ENCODE peak calls at places on chromosome 1, in eight cellular contexts. D is uterus; Z is osteocyte; C is GM04504; G is activated CD4-positive, alpha-beta T cell treated with anti-CD3 and anti-CD28 coated beads, Interleukin-2, amount 10 ng/mL, durations not matched to agents 7 days and 5 days; P is astrocyte of the spinal cord; U is memory B cell; S is C1 segment of cervical spinal cord. N is an unnamed sample.

GRCh38 chr1:185759061-185759460 is 24.9 kb downstream of the HMCN1 start:
- DNase-seq in D (no peak), Z (no peak), C (no peak), G (no peak), P (no peak), U (no peak), S (no peak), N (no peak)

GRCh38 chr1:36920371-36920770 is 113.9 kb downstream of the GRIK3 start:
- DNase-seq in D (no peak), Z (peak; percentile 66), C (no peak), G (no peak), P (no peak), U (no peak), S (no peak), N (no peak)

GRCh38 chr1:196609114-196609737 is 986 bp upstream of the KCNT2 start:
- DNase-seq in D (no peak), Z (no peak), C (no peak), G (no peak), P (peak; percentile 49), U (no peak), S (no peak), N (no peak)

GRCh38 chr1:206772228-206773002 is at the start of gene IL10:
- DNase-seq in D (no peak), Z (no peak), C (no peak), G (no peak), P (no peak), U (no peak), S (peak; percentile 8), N (peak; percentile 44)

GRCh38 chr1:47913225-47913823 is 83.9 kb downstream of the TRABD2B start:
- DNase-seq in D (no peak), Z (no peak), C (no peak), G (no peak), P (no peak), U (no peak), S (no peak), N (no peak)

GRCh38 chr1:71448444-71448843 is 367.6 kb upstream of the ZRANB2 start:
- DNase-seq in D (no peak), Z (no peak), C (no peak), G (no peak), P (no peak), U (no peak), S (no peak), N (no peak)

GRCh38 chr1:110196917-110197782 is 13.0 kb upstream of the KCNC4 start:
- DNase-seq in D (no peak), Z (no peak), C (no peak), G (peak; percentile 75), P (peak; percentile 39), U (peak; percentile 64), S (peak; percentile 15), N (peak; percentile 60)

GRCh38 chr1:110390692-110391232 is at the start of gene SLC16A4:
- DNase-seq in D (no peak), Z (no peak), C (peak; percentile 60), G (no peak), P (peak; percentile 88), U (no peak), S (no peak), N (no peak)

GRCh38 chr1:93446837-93447451 is 974 bp upstream of the FNBP1L start:
- DNase-seq in D (peak; percentile 31), Z (no peak), C (no peak), G (no peak), P (no peak), U (no peak), S (peak; percentile 24), N (peak; percentile 15)

GRCh38 chr1:232011961-232012360 is 385.4 kb downstream of the DISC1 start:
- DNase-seq in D (no peak), Z (no peak), C (peak; percentile 26), G (no peak), P (peak; percentile 22), U (no peak), S (no peak), N (no peak)

GRCh38 chr1:111864862-111865261 is 109.2 kb downstream of the DDX20 start:
- DNase-seq in D (no peak), Z (no peak), C (no peak), G (peak; percentile 13), P (no peak), U (no peak), S (no peak), N (no peak)

GRCh38 chr1:222769968-222770620 is 33.1 kb downstream of the FAM177B start:
- DNase-seq in D (no peak), Z (no peak), C (no peak), G (no peak), P (no peak), U (no peak), S (no peak), N (no peak)

GRCh38 chr1:47824721-47825120 is 172.5 kb downstream of the TRABD2B start:
- DNase-seq in D (no peak), Z (no peak), C (no peak), G (no peak), P (no peak), U (no peak), S (no peak), N (no peak)

GRCh38 chr1:200888349-200888838 is 6.3 kb upstream of the INAVA start:
- DNase-seq in D (no peak), Z (no peak), C (no peak), G (peak; percentile 67), P (no peak), U (peak; percentile 48), S (no peak), N (peak; percentile 29)

GRCh38 chr1:152166966-152167365 is 7.9 kb upstream of the RPTN start:
- DNase-seq in D (no peak), Z (no peak), C (no peak), G (no peak), P (no peak), U (no peak), S (no peak), N (no peak)

GRCh38 chr1:57353589-57353988 is 70.3 kb downstream of the DAB1 start:
- DNase-seq in D (no peak), Z (no peak), C (peak; percentile 18), G (no peak), P (no peak), U (no peak), S (no peak), N (no peak)

GRCh38 chr1:234897754-234898454 is 230.7 kb downstream of the TOMM20 start:
- DNase-seq in D (no peak), Z (no peak), C (no peak), G (no peak), P (no peak), U (no peak), S (no peak), N (no peak)

N was measured in naive B cell.